ENCODE peak calls at places on chromosomes 7 and 10, in six cellular contexts. T, N, I, D, W and S are unnamed samples.

GRCh38 chr10:129057856-129058663 is 409.0 kb upstream of the MGMT start:
- DNase-seq in D (no peak), T (no peak), I (no peak), W (no peak), N (no peak), S (no peak)

GRCh38 chr7:46480619-46481018 is 559.5 kb upstream of the IGFBP3 start:
- DNase-seq in T (no peak), N (no peak), W (no peak), D (no peak), I (no peak), S (no peak)

GRCh38 chr10:4835494-4835918 is 9.5 kb downstream of the AKR1E2 start:
- DNase-seq in N (no peak), W (no peak), T (no peak), I (no peak), D (no peak), S (no peak)

GRCh38 chr7:130364446-130364845 is 15.8 kb upstream of the CPA1 start:
- DNase-seq in D (no peak), T (no peak), I (no peak), N (no peak), W (no peak), S (no peak)

GRCh38 chr10:86411281-86411841 is 44.8 kb upstream of the GRID1 start:
- DNase-seq in T (no peak), D (peak; percentile 89), I (no peak), W (peak; percentile 47), N (no peak), S (peak; percentile 73)

GRCh38 chr10:69936091-69936490 is 116.6 kb upstream of the MACROH2A2 start:
- DNase-seq in I (no peak), W (peak; percentile 63), T (peak; percentile 37), N (no peak), D (no peak), S (no peak)

GRCh38 chr10:132107211-132107946 is 41.6 kb downstream of the JAKMIP3 start:
- DNase-seq in W (no peak), D (no peak), N (no peak), I (no peak), T (peak; percentile 22), S (no peak)

GRCh38 chr7:44448456-44448855 is 42.0 kb downstream of the NUDCD3 start:
- DNase-seq in D (no peak), N (no peak), T (no peak), I (no peak), W (no peak), S (no peak)

GRCh38 chr7:332020-332517 is 42.1 kb downstream of the FOXL3 start:
- DNase-seq in D (no peak), N (no peak), W (no peak), T (no peak), I (no peak), S (no peak)

GRCh38 chr7:4973728-4974198 is 14.8 kb upstream of the MMD2 start:
- DNase-seq in N (peak; percentile 81), W (peak; percentile 90), D (peak; percentile 85), T (peak; percentile 95), I (peak; percentile 83), S (peak; percentile 91)

GRCh38 chr7:107228291-107228690 is 59.5 kb downstream of the HBP1 start:
- DNase-seq in T (no peak), D (no peak), I (no peak), N (no peak), W (no peak), S (no peak)

GRCh38 chr10:102185272-102185671 is 33.1 kb downstream of the NOLC1 start:
- DNase-seq in W (no peak), T (no peak), N (no peak), I (no peak), D (no peak), S (no peak)

GRCh38 chr7:39734605-39735004 is 111.2 kb downstream of the RALA start:
- DNase-seq in N (no peak), W (no peak), D (no peak), I (no peak), T (no peak), S (no peak)

GRCh38 chr10:110360857-110361474 is 56.2 kb upstream of the SMNDC1 start:
- DNase-seq in I (no peak), N (no peak), D (no peak), T (no peak), W (no peak), S (no peak)

GRCh38 chr7:127413962-127414361 is 21.5 kb upstream of the ZNF800 start:
- DNase-seq in I (no peak), N (no peak), W (no peak), D (no peak), T (no peak), S (no peak)

GRCh38 chr7:123625254-123625653 is 23.6 kb downstream of the ASB15 start:
- DNase-seq in N (no peak), W (no peak), D (no peak), I (no peak), T (no peak), S (no peak)

GRCh38 chr7:117320523-117320922 is 2.3 kb downstream of the WNT2 start:
- DNase-seq in N (no peak), T (no peak), I (no peak), W (no peak), D (no peak), S (no peak)

GRCh38 chr7:157962458-157963306 is 624.9 kb downstream of the PTPRN2 start:
- DNase-seq in I (no peak), N (no peak), W (no peak), T (no peak), D (no peak), S (no peak)

GRCh38 chr7:17608114-17608833 is 309.8 kb downstream of the AHR start:
- DNase-seq in W (no peak), I (no peak), T (no peak), D (peak; percentile 79), N (no peak), S (peak; percentile 52)

GRCh38 chr10:8365935-8366911 is 311.7 kb downstream of the GATA3 start:
- DNase-seq in I (no peak), T (no peak), W (peak; percentile 45), D (peak; percentile 99), N (no peak), S (peak; percentile 91)

GRCh38 chr7:157633465-157634185 is 296.8 kb downstream of the DNAJB6 start:
- DNase-seq in N (no peak), I (no peak), D (no peak), T (peak; percentile 35), W (no peak), S (no peak)

GRCh38 chr7:42144253-42145002 is 92.6 kb downstream of the GLI3 start:
- DNase-seq in N (no peak), I (no peak), D (peak; percentile 72), W (no peak), T (no peak), S (peak; percentile 41)

GRCh38 chr7:84647797-84648762 is 453.5 kb upstream of the SEMA3A start:
- DNase-seq in D (peak; percentile 91), T (no peak), W (no peak), N (no peak), I (no peak), S (peak; percentile 85)

GRCh38 chr7:155821851-155822250 is 9.6 kb upstream of the SHH start:
- DNase-seq in D (no peak), N (no peak), I (no peak), T (no peak), W (no peak), S (no peak)

GRCh38 chr7:6271091-6271658 is 1.2 kb downstream of the CYTH3 start:
- DNase-seq in N (peak; percentile 63), W (no peak), I (no peak), T (no peak), D (peak; percentile 58), S (peak; percentile 53)